ENCODE peak calls at places on chromosomes 16 and 17, in ten cellular contexts. C, H, S, M, I, Q, B, Y, X and A are unnamed samples.

GRCh38 chr16:28261916-28262315 is 30.4 kb upstream of the SBK1 start:
- DNase-seq in S (no peak), M (no peak), Q (no peak), Y (no peak), B (peak; percentile 80), I (no peak), X (no peak), C (no peak), H (no peak), A (no peak)

GRCh38 chr16:5328546-5328945 is 231.0 kb upstream of the EEF2KMT start:
- DNase-seq in Y (peak; percentile 10), Q (no peak), S (no peak), H (no peak), X (no peak), B (no peak), I (no peak), C (no peak), M (no peak), A (no peak)

GRCh38 chr17:58666858-58667267 is 25.0 kb downstream of the TEX14 start:
- DNase-seq in S (peak; percentile 92), X (no peak), Y (no peak), Q (peak; percentile 50), I (peak; percentile 80), B (peak; percentile 25), M (peak; percentile 73), C (no peak), H (peak; percentile 86), A (no peak)

GRCh38 chr16:69005641-69006355 is 99.7 kb upstream of the HAS3 start:
- DNase-seq in I (no peak), C (no peak), Q (no peak), B (no peak), M (no peak), X (no peak), Y (no peak), H (no peak), S (no peak), A (no peak)

GRCh38 chr17:76537578-76538280 is at the start of gene CYGB:
- DNase-seq in I (peak; percentile 78), H (peak; percentile 75), C (peak; percentile 40), S (no peak), M (no peak), Q (no peak), B (peak; percentile 61), X (no peak), Y (peak; percentile 30), A (no peak)

GRCh38 chr17:31339906-31340661 is 18.7 kb upstream of the EVI2A start:
- DNase-seq in I (no peak), Y (no peak), X (no peak), S (no peak), M (no peak), H (no peak), Q (peak; percentile 35), B (no peak), C (no peak), A (no peak)

GRCh38 chr16:54447606-54448440 is 161.2 kb upstream of the IRX3 start:
- DNase-seq in I (no peak), S (no peak), X (peak; percentile 81), Y (peak; percentile 80), Q (peak; percentile 91), H (no peak), M (no peak), B (peak; percentile 24), C (no peak), A (no peak)

GRCh38 chr17:7014995-7015586 is 2.7 kb downstream of the RNASEK start:
- DNase-seq in I (no peak), M (peak; percentile 36), H (no peak), Q (no peak), C (no peak), Y (peak; percentile 42), S (no peak), B (no peak), X (no peak), A (peak; percentile 86)

GRCh38 chr16:89564476-89565255 is 4.2 kb downstream of the RPL13 start:
- DNase-seq in I (no peak), S (no peak), H (no peak), C (peak; percentile 32), Q (no peak), B (no peak), M (no peak), X (no peak), Y (no peak), A (peak; percentile 27)

GRCh38 chr16:2194166-2194834 is 2.1 kb downstream of the CASKIN1 start:
- DNase-seq in S (no peak), Y (peak; percentile 40), I (no peak), Q (peak; percentile 74), C (no peak), H (no peak), X (peak; percentile 71), M (no peak), B (no peak), A (no peak)

GRCh38 chr16:82056550-82056896 is 21.5 kb downstream of the HSD17B2 start:
- DNase-seq in M (no peak), B (no peak), X (no peak), I (no peak), H (no peak), Q (no peak), C (no peak), Y (no peak), S (no peak), A (no peak)

GRCh38 chr16:1791256-1791942 is 2.1 kb downstream of the IGFALS start:
- DNase-seq in S (peak; percentile 3), Y (no peak), H (peak; percentile 60), C (no peak), B (no peak), X (no peak), I (peak; percentile 64), Q (no peak), M (no peak), A (no peak)

GRCh38 chr16:89265647-89266046 is 48.1 kb downstream of the ZNF778 start:
- DNase-seq in Q (no peak), S (no peak), M (no peak), H (no peak), C (no peak), I (peak; percentile 57), X (no peak), B (no peak), Y (no peak), A (no peak)

GRCh38 chr17:6457688-6458190 is 13.5 kb downstream of the PIMREG start:
- DNase-seq in M (no peak), H (no peak), X (no peak), C (no peak), Y (no peak), Q (no peak), S (no peak), I (peak; percentile 70), B (no peak), A (no peak)

GRCh38 chr17:27597188-27597580 is 33.8 kb upstream of the LGALS9 start:
- DNase-seq in B (no peak), X (no peak), C (no peak), Y (no peak), I (peak; percentile 69), M (no peak), S (no peak), H (no peak), Q (no peak), A (no peak)
- H3K27ac ChIP-seq in B (no peak overlapping the region), X (no peak overlapping the region), C (no peak overlapping the region), Y (no peak overlapping the region), I (no peak overlapping the region), M (no peak overlapping the region), S (no peak overlapping the region), H (no peak overlapping the region), Q (no peak overlapping the region), A (no peak overlapping the region)

DNA sequence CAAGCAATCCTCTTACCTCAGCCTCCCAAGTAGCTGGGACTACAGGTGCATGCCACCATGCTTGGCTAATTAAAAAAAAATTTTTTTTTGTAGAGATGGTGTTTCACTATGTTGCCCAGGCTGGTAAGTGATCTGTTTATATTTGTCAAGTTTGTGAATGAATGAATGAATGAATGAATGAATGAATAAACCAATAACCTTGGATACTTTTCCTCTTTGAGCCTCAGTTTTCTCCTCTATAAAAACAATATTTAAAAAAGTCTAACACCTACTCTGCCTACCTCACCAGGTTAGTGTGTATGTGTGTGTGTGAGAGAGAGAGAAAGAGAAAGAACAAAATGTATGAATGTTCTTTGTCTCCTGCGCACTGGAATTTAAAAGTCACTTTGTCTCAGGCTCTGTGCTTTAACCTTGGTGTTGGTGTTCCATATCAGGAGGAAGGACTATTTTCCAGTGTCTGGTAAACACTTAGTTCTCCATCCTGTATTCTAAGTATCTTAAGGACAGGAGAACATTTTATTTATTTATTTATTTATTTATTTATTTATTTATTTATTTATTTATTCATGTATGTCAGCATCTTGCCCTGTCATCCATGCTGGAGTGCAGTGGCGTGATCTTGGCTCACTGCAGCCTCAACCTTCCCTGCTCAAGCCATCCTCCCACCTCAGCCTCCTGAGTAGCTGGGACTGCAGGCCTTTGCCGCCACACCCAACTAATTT is 27.1 kb downstream of the CHD9 start:
- DNase-seq in X (no peak), B (no peak), Y (no peak), S (no peak), I (no peak), C (no peak), M (no peak), Q (no peak), H (no peak), A (no peak)
- H3K27ac ChIP-seq in X (no peak overlapping the region), B (no peak overlapping the region), Y (no peak overlapping the region), S (peak overlapping the region; percentile 62), I (peak overlapping the region; percentile 46), C (no peak overlapping the region), M (no peak overlapping the region), Q (peak overlapping the region; percentile 91), H (no peak overlapping the region), A (no peak overlapping the region)

GRCh38 chr17:682150-682549 is 32.5 kb downstream of the VPS53 start:
- DNase-seq in H (no peak), Q (no peak), C (no peak), S (no peak), I (no peak), B (no peak), X (no peak), Y (no peak), M (no peak), A (no peak)
- H3K27ac ChIP-seq in H (no peak overlapping the region), Q (no peak overlapping the region), C (no peak overlapping the region), S (no peak overlapping the region), I (no peak overlapping the region), B (no peak overlapping the region), X (no peak overlapping the region), Y (no peak overlapping the region), M (no peak overlapping the region), A (no peak overlapping the region)

GRCh38 chr17:64172510-64172909 is 42.6 kb upstream of the ERN1 start:
- DNase-seq in H (no peak), I (no peak), Q (no peak), M (no peak), B (no peak), C (no peak), S (no peak), X (no peak), Y (no peak), A (no peak)

GRCh38 chr17:64176556-64176955 is 46.6 kb upstream of the ERN1 start:
- DNase-seq in C (peak; percentile 15), H (no peak), S (no peak), Q (no peak), M (no peak), X (no peak), B (no peak), I (no peak), Y (no peak), A (no peak)

GRCh38 chr17:64177346-64178010 is 47.5 kb upstream of the ERN1 start:
- DNase-seq in M (no peak), H (no peak), S (no peak), C (no peak), Q (no peak), B (no peak), X (no peak), I (no peak), Y (no peak), A (no peak)

GRCh38 chr17:64173646-64174045 is 43.7 kb upstream of the ERN1 start:
- DNase-seq in B (no peak), Q (no peak), H (no peak), X (no peak), C (no peak), I (no peak), Y (no peak), S (no peak), M (no peak), A (no peak)

GRCh38 chr17:64174686-64175456 is 44.9 kb upstream of the ERN1 start:
- DNase-seq in M (peak; percentile 75), I (no peak), Q (no peak), S (no peak), H (peak; percentile 70), B (peak; percentile 31), X (no peak), Y (no peak), C (no peak), A (no peak)
- H3K27ac ChIP-seq in M (peak overlapping the region; percentile 69), I (peak overlapping the region; percentile 64), Q (peak overlapping the region; percentile 5), S (no peak overlapping the region), H (peak overlapping the region; percentile 64), B (peak overlapping the region; percentile 86), X (no peak overlapping the region), Y (no peak overlapping the region), C (no peak overlapping the region), A (no peak overlapping the region)